ENCODE peak calls at places on chromosomes 3 and 15, in seven cellular contexts. Q is heart left ventricle; U is HuH-7.5; O is RPMI8226; J is iPS-NIHi11; I is breast epithelium; X is effector CD4-positive, alpha-beta T cell. V is an unnamed sample.

GRCh38 chr3:169914321-169914720 is 2.9 kb downstream of the SAMD7 start:
- DNase-seq in J (no peak), U (no peak), O (no peak), X (no peak), Q (no peak), I (no peak), V (no peak)

GRCh38 chr15:100372695-100373036 is 30.9 kb upstream of the ADAMTS17 start:
- DNase-seq in X (no peak), Q (no peak), J (no peak), I (no peak), U (no peak), O (no peak), V (no peak)

GRCh38 chr3:175919133-175919532 is 1060.0 kb downstream of the NAALADL2 start:
- DNase-seq in X (no peak), U (no peak), Q (no peak), J (no peak), O (no peak), I (no peak), V (no peak)

GRCh38 chr15:82103500-82103899 is 57.7 kb upstream of the MEX3B start:
- DNase-seq in J (no peak), Q (no peak), X (no peak), U (no peak), I (no peak), O (peak), V (no peak)

GRCh38 chr15:65388306-65389080 is 10.7 kb upstream of the IGDCC3 start:
- DNase-seq in U (no peak), O (no peak), I (no peak), X (no peak), Q (no peak), J (no peak), V (no peak)

GRCh38 chr3:14145670-14146380 is 21.0 kb downstream of the TMEM43 start:
- DNase-seq in J (no peak), U (no peak), X (no peak), O (no peak), Q (no peak), I (no peak), V (no peak)

GRCh38 chr15:48861813-48862431 is 16.0 kb upstream of the EID1 start:
- DNase-seq in Q (no peak), O (peak), X (peak), U (no peak), I (no peak), J (peak), V (peak)

GRCh38 chr15:70799667-70800450 is 36.5 kb upstream of the UACA start:
- DNase-seq in O (no peak), U (peak), J (no peak), I (peak), Q (peak), X (no peak), V (no peak)

GRCh38 chr15:69265347-69265955 is 33.3 kb upstream of the PAQR5 start:
- DNase-seq in Q (no peak), U (no peak), X (no peak), I (no peak), J (no peak), O (peak), V (peak)

GRCh38 chr15:29827421-29827820 is 5.2 kb upstream of the TJP1 start:
- DNase-seq in J (no peak), X (no peak), O (no peak), U (no peak), Q (no peak), I (no peak), V (no peak)

GRCh38 chr15:63832620-63833245 is 1.0 kb downstream of the HERC1 start:
- DNase-seq in Q (peak), J (no peak), X (no peak), U (no peak), O (no peak), I (no peak), V (peak)

GRCh38 chr3:172709776-172710708 is 825 bp downstream of the NCEH1 start:
- DNase-seq in U (no peak), X (no peak), O (peak), J (peak), I (peak), Q (peak), V (peak)

GRCh38 chr3:15152166-15152565 is 53.2 kb upstream of the RBSN start:
- DNase-seq in X (no peak), U (no peak), Q (no peak), J (no peak), I (no peak), O (no peak), V (no peak)

GRCh38 chr3:13482106-13482690 is 2.1 kb downstream of the HDAC11 start:
- DNase-seq in O (no peak), I (no peak), U (no peak), X (no peak), Q (no peak), J (no peak), V (no peak)

GRCh38 chr3:136885357-136886213 is 23.6 kb downstream of the NCK1 start:
- DNase-seq in I (no peak), Q (no peak), O (no peak), U (no peak), X (no peak), J (no peak), V (no peak)

GRCh38 chr3:179464296-179465092 is 13.2 kb upstream of the GNB4 start:
- DNase-seq in U (no peak), I (peak), J (no peak), X (no peak), Q (no peak), O (peak), V (no peak)

GRCh38 chr15:66701422-66702034 is 508 bp upstream of the SMAD6 start:
- DNase-seq in O (no peak), X (no peak), U (peak), J (no peak), I (peak), Q (peak), V (peak)

GRCh38 chr15:72991026-72991425 is 61.2 kb upstream of the NEO1 start:
- DNase-seq in I (no peak), U (no peak), J (no peak), X (no peak), O (no peak), Q (no peak), V (no peak)

GRCh38 chr3:54146383-54147239 is 24.3 kb downstream of the CACNA2D3 start:
- DNase-seq in X (no peak), U (peak), J (peak), O (peak), Q (peak), I (no peak), V (peak)

GRCh38 chr15:95024388-95024787 is 793.0 kb downstream of the MCTP2 start:
- DNase-seq in X (no peak), J (peak), Q (no peak), O (peak), U (no peak), I (no peak), V (peak)

GRCh38 chr3:40379674-40380306 is 7.2 kb upstream of the ENTPD3 start:
- DNase-seq in Q (no peak), O (no peak), X (no peak), J (no peak), I (no peak), U (no peak), V (no peak)

GRCh38 chr3:103829723-103830326 is 1395.0 kb downstream of the ZPLD1 start:
- DNase-seq in O (no peak), U (no peak), Q (no peak), X (no peak), I (no peak), J (no peak), V (no peak)

GRCh38 chr3:188077160-188077812 is 76.7 kb upstream of the LPP start:
- DNase-seq in I (peak), X (no peak), U (no peak), J (no peak), O (no peak), Q (peak), V (no peak)

GRCh38 chr3:76310059-76310458 is 524.7 kb upstream of the ZNF717 start:
- DNase-seq in J (no peak), Q (no peak), U (no peak), I (no peak), X (no peak), O (no peak), V (no peak)

GRCh38 chr15:85125056-85125661 is 143.5 kb downstream of the PDE8A start:
- DNase-seq in I (no peak), O (no peak), J (peak), U (no peak), X (no peak), Q (no peak), V (no peak)

GRCh38 chr15:100918690-100919480 is at the start of gene LRRK1:
- DNase-seq in U (no peak), X (no peak), O (peak), I (no peak), J (peak), Q (peak), V (peak)

GRCh38 chr3:116059421-116060096 is 385.7 kb downstream of the LSAMP start:
- DNase-seq in Q (no peak), U (no peak), X (no peak), I (no peak), J (peak), O (no peak), V (no peak)

GRCh38 chr3:115281697-115282685 is 134.9 kb upstream of the ZBTB20 start:
- DNase-seq in J (no peak), U (no peak), Q (no peak), X (no peak), O (no peak), I (no peak), V (no peak)

GRCh38 chr3:40616420-40616819 is 91.7 kb downstream of the ZNF621 start:
- DNase-seq in Q (no peak), J (no peak), U (no peak), I (no peak), O (peak), X (no peak), V (no peak)

GRCh38 chr15:43209059-43209824 is 11.6 kb downstream of the EPB42 start:
- DNase-seq in I (no peak), J (peak), U (peak), O (no peak), X (no peak), Q (no peak), V (no peak)

GRCh38 chr15:40695469-40695910 is 516 bp downstream of the RAD51 start:
- DNase-seq in U (no peak), I (no peak), J (no peak), O (peak), X (no peak), Q (no peak), V (peak)

GRCh38 chr15:67501177-67501835 is 19.6 kb upstream of the C15orf61 start:
- DNase-seq in X (no peak), I (no peak), J (no peak), O (peak), U (no peak), Q (no peak), V (peak)

GRCh38 chr3:172213168-172213567 is 173.8 kb downstream of the FNDC3B start:
- DNase-seq in I (no peak), X (no peak), U (no peak), O (no peak), Q (no peak), J (no peak), V (no peak)

GRCh38 chr3:179450901-179451334 is 352 bp downstream of the GNB4 start:
- DNase-seq in X (no peak), J (peak), U (no peak), I (no peak), Q (no peak), O (no peak), V (no peak)

GRCh38 chr3:23236890-23237289 is 33.8 kb downstream of the UBE2E2 start:
- DNase-seq in X (no peak), Q (no peak), O (no peak), I (no peak), J (no peak), U (no peak), V (no peak)

GRCh38 chr15:51046799-51047449 is 47.8 kb downstream of the TNFAIP8L3 start:
- DNase-seq in Q (peak), X (no peak), O (no peak), J (no peak), U (no peak), I (no peak), V (no peak)

GRCh38 chr3:155737844-155738460 is 6.9 kb downstream of the PLCH1 start:
- DNase-seq in I (no peak), Q (no peak), U (no peak), X (no peak), J (no peak), O (peak), V (no peak)

GRCh38 chr3:101849714-101850326 is 506 bp downstream of the NFKBIZ start:
- DNase-seq in U (no peak), X (peak), Q (peak), I (no peak), O (peak), J (peak), V (peak)

GRCh38 chr3:183518446-183519185 is 36.9 kb downstream of the KLHL6 start:
- DNase-seq in Q (no peak), X (no peak), I (no peak), U (no peak), O (no peak), J (peak), V (no peak)

V was measured in Karpas-422.